ENCODE peak calls at places on chromosomes 5 and 9, in four cellular contexts. G, Q, T and J are unnamed samples.

GRCh38 chr9:37034938-37035471 is 937 bp upstream of the PAX5 start:
- DNase-seq in G (peak; percentile 80), T (no peak), Q (no peak), J (no peak)

GRCh38 chr9:31210982-31211570 is 1173.4 kb upstream of the ACO1 start:
- DNase-seq in T (no peak), G (peak; percentile 75), Q (peak; percentile 46), J (peak; percentile 1)

GRCh38 chr9:1231998-1232919 is 182.1 kb downstream of the DMRT2 start:
- DNase-seq in G (no peak), Q (peak; percentile 79), T (no peak), J (no peak)

GRCh38 chr9:87610200-87611155 is 112.8 kb downstream of the DAPK1 start:
- DNase-seq in T (no peak), Q (no peak), G (no peak), J (no peak)

GRCh38 chr9:78196258-78196657 is 39.6 kb upstream of the CEP78 start:
- DNase-seq in Q (no peak), G (no peak), T (no peak), J (no peak)

GRCh38 chr5:63596254-63596653 is 366.0 kb downstream of the HTR1A start:
- DNase-seq in T (no peak), G (no peak), Q (no peak), J (no peak)

GRCh38 chr9:133787749-133788015 is 49.5 kb upstream of the SARDH start:
- DNase-seq in Q (no peak), G (peak; percentile 92), T (no peak), J (peak; percentile 97)

GRCh38 chr5:163409384-163409783 is 28.0 kb upstream of the CCNG1 start:
- DNase-seq in Q (no peak), T (no peak), G (no peak), J (no peak)

GRCh38 chr5:145775893-145776444 is 59.2 kb downstream of the PRELID2 start:
- DNase-seq in Q (no peak), T (peak; percentile 47), G (no peak), J (no peak)

GRCh38 chr5:141040093-141040762 is 10.9 kb upstream of the PCDHB1 start:
- DNase-seq in T (peak; percentile 69), Q (no peak), G (no peak), J (no peak)

GRCh38 chr9:123395276-123396006 is 39.4 kb downstream of the CRB2 start:
- DNase-seq in Q (no peak), T (no peak), G (no peak), J (no peak)

GRCh38 chr5:50406874-50407273 is 34.2 kb downstream of the EMB start:
- DNase-seq in Q (no peak), G (no peak), T (no peak), J (no peak)

GRCh38 chr9:2745560-2746380 is 28.5 kb downstream of the KCNV2 start:
- DNase-seq in G (no peak), Q (no peak), T (no peak), J (no peak)

GRCh38 chr5:115450741-115451140 is 93.8 kb downstream of the FEM1C start:
- DNase-seq in T (no peak), G (no peak), Q (no peak), J (no peak)

DNA sequence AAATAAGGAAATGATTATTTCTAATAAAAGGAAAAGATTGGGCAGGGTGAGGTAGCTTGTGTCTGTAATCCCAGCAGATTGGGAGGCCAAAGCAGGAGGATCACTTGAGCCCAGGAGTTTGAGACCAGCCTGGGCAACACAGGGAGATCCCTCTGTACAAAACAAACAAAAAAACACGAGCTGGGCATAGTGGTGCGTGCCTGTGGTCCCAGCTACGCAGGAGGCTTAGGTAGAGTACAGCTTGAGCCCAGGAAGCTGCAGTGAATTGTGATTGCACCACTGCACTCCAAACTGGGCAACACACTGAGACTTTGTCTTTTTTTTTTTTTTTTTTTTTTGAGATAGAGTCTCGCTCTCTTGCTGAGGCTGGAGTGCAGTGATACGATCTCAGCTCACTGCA is 18.8 kb downstream of the GDA start:
- DNase-seq in Q (no peak), G (no peak), T (no peak), J (no peak)
- TF ChIP-seq POLR2AphosphoS5 in Q (no peak), G (no peak), T (no peak), J (no peak)

DNA sequence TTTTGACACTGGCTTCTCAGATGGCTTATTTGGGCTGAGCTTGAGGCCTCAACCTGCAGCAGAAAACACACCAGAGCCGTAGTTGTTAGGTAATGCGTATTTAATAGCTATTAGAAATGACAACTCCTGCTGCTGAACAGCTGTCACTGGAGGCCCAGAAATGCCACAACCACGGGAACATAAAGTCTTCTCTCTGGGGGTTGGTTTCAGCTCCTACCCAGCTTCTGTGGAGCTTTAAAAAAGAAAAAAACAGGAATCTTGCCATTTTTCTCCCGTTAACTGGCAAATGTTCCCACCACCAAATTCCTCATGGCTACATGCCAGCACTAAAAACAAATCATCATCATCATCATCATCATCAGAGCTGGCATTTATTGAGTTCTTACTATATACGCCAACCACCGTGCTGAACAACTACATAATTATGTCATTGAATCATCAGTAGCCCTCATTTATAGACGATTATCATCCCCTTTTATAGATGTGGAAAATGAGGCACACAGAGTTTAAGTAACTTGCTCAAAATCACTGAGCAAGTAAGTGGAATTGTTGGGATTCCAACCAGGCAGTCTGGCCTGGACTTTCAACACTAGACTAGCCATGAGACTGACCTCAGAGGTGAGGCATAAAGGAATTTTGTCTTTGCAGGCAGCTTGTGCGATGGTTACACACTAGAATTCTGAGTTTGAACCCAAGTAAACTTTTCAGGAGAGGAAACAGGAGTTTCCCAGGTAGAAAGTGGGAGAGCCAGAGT is 185.3 kb upstream of the WWC1 start:
- DNase-seq in Q (no peak), T (no peak), G (no peak), J (no peak)
- TF ChIP-seq POLR2AphosphoS5 in Q (no peak), T (no peak), G (no peak), J (no peak)

GRCh38 chr5:169988947-169989346 is 8.7 kb upstream of the INSYN2B start:
- DNase-seq in T (no peak), G (no peak), Q (no peak), J (no peak)
- TF ChIP-seq POLR2AphosphoS5 in T (no peak), G (no peak), Q (no peak), J (no peak)

GRCh38 chr5:89397096-89397495 is 514.1 kb upstream of the MEF2C start:
- DNase-seq in Q (no peak), G (no peak), T (no peak), J (no peak)
- TF ChIP-seq POLR2AphosphoS5 in Q (no peak), G (no peak), T (no peak), J (no peak)